ENCODE peak calls at places on chromosomes 3 and 15, in eight cellular contexts. One of them, this sample, is unnamed.

GRCh38 chr3:78732471-78732870 is 1035.3 kb downstream of the ROBO1 start:
- DNase-seq in suprapubic skin: no peak
- DNase-seq in right cardiac atrium: no peak
- DNase-seq in mesendoderm: no peak
- DNase-seq in A549: no peak
- DNase-seq in endodermal cell: no peak
- DNase-seq in small intestine: no peak
- DNase-seq in PC-9: no peak
- DNase-seq in this sample: no peak

GRCh38 chr15:47409601-47410000 is 307.7 kb upstream of the SEMA6D start:
- DNase-seq in mesendoderm: peak; percentile 36
- DNase-seq in endodermal cell: no peak
- DNase-seq in suprapubic skin: no peak
- DNase-seq in A549: no peak
- DNase-seq in small intestine: no peak
- DNase-seq in right cardiac atrium: no peak
- DNase-seq in PC-9: no peak
- DNase-seq in this sample: no peak

GRCh38 chr3:192372627-192373026 is 354.7 kb downstream of the FGF12 start:
- DNase-seq in suprapubic skin: no peak
- DNase-seq in endodermal cell: no peak
- DNase-seq in mesendoderm: no peak
- DNase-seq in right cardiac atrium: no peak
- DNase-seq in PC-9: no peak
- DNase-seq in A549: no peak
- DNase-seq in small intestine: no peak
- DNase-seq in this sample: no peak

GRCh38 chr15:25345943-25346342 is 92.9 kb downstream of the UBE3A start:
- DNase-seq in PC-9: no peak
- DNase-seq in mesendoderm: peak; percentile 70
- DNase-seq in A549: no peak
- DNase-seq in endodermal cell: peak; percentile 75
- DNase-seq in small intestine: no peak
- DNase-seq in suprapubic skin: no peak
- DNase-seq in right cardiac atrium: peak; percentile 32
- DNase-seq in this sample: no peak

GRCh38 chr3:101988591-101988990 is 139.3 kb downstream of the NFKBIZ start:
- DNase-seq in suprapubic skin: no peak
- DNase-seq in endodermal cell: no peak
- DNase-seq in A549: no peak
- DNase-seq in mesendoderm: no peak
- DNase-seq in small intestine: no peak
- DNase-seq in right cardiac atrium: no peak
- DNase-seq in PC-9: no peak
- DNase-seq in this sample: no peak

GRCh38 chr15:62060116-62060895 is at the start of gene VPS13C:
- DNase-seq in right cardiac atrium: peak; percentile 93
- DNase-seq in suprapubic skin: peak; percentile 94
- DNase-seq in PC-9: peak; percentile 94
- DNase-seq in mesendoderm: peak; percentile 97
- DNase-seq in A549: peak; percentile 94
- DNase-seq in endodermal cell: peak; percentile 97
- DNase-seq in small intestine: peak; percentile 95
- DNase-seq in this sample: no peak

GRCh38 chr15:70555713-70556112 is 207.6 kb downstream of the UACA start:
- DNase-seq in endodermal cell: peak; percentile 32
- DNase-seq in small intestine: no peak
- DNase-seq in PC-9: no peak
- DNase-seq in suprapubic skin: no peak
- DNase-seq in right cardiac atrium: no peak
- DNase-seq in A549: no peak
- DNase-seq in mesendoderm: no peak
- DNase-seq in this sample: no peak

GRCh38 chr3:182083112-182083511 is 371.4 kb downstream of the SOX2 start:
- DNase-seq in A549: peak; percentile 4
- DNase-seq in PC-9: no peak
- DNase-seq in small intestine: no peak
- DNase-seq in mesendoderm: no peak
- DNase-seq in endodermal cell: no peak
- DNase-seq in right cardiac atrium: no peak
- DNase-seq in suprapubic skin: no peak
- DNase-seq in this sample: no peak

GRCh38 chr3:172210355-172210754 is 171.0 kb downstream of the FNDC3B start:
- DNase-seq in suprapubic skin: no peak
- DNase-seq in mesendoderm: no peak
- DNase-seq in endodermal cell: no peak
- DNase-seq in right cardiac atrium: no peak
- DNase-seq in small intestine: no peak
- DNase-seq in A549: no peak
- DNase-seq in PC-9: no peak
- DNase-seq in this sample: no peak

GRCh38 chr15:96818861-96819260 is 488.4 kb downstream of the NR2F2 start:
- DNase-seq in endodermal cell: no peak
- DNase-seq in mesendoderm: no peak
- DNase-seq in small intestine: no peak
- DNase-seq in right cardiac atrium: no peak
- DNase-seq in PC-9: no peak
- DNase-seq in A549: no peak
- DNase-seq in suprapubic skin: no peak
- DNase-seq in this sample: no peak

GRCh38 chr15:50256188-50257041 is 9.1 kb downstream of the HDC start:
- DNase-seq in suprapubic skin: no peak
- DNase-seq in PC-9: peak; percentile 54
- DNase-seq in A549: no peak
- DNase-seq in mesendoderm: no peak
- DNase-seq in right cardiac atrium: no peak
- DNase-seq in small intestine: no peak
- DNase-seq in endodermal cell: no peak
- DNase-seq in this sample: no peak

GRCh38 chr3:36484386-36484785 is 104.1 kb downstream of the STAC start:
- DNase-seq in endodermal cell: no peak
- DNase-seq in suprapubic skin: no peak
- DNase-seq in mesendoderm: no peak
- DNase-seq in small intestine: no peak
- DNase-seq in PC-9: no peak
- DNase-seq in right cardiac atrium: no peak
- DNase-seq in A549: no peak
- DNase-seq in this sample: no peak

GRCh38 chr15:57156210-57156887 is 220.0 kb upstream of the CGNL1 start:
- DNase-seq in mesendoderm: no peak
- DNase-seq in A549: no peak
- DNase-seq in suprapubic skin: no peak
- DNase-seq in endodermal cell: no peak
- DNase-seq in small intestine: no peak
- DNase-seq in right cardiac atrium: no peak
- DNase-seq in PC-9: no peak
- DNase-seq in this sample: no peak

DNA sequence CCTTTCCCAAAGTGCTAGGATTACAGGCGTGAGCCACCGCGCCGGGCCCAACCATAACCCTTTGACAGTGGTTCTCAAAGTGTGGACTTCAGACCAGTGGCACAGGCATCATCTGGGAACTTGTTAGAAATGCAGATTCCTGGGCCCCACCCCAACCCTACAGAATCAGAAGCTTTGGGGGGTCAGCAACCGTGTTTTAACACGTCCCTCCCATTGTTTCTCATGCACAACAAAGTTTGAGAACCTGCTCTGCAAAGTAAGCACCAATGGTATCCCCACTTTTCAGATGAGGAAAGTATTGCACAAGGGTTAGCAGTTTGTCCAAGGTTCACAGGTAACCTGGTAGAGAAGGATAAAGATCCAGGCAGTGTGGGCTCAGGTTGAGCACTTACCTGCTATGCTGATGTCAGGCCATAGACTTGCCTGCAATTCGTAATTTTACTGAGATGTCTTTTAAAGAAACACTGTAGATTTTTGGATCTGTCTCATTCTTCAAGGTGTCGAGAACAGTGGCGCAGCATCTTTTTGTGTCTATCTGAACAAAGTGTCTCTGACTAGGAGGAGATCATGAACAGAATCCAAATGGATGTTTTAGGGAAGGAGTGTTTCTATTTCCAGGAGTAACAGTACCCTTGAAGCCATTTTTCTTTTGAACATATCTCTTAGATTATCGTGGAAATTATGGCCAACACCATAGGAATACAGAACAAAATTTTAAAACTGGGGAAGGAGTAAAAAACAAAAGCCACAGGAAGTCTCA is 2.5 kb downstream of the GXYLT2 start:
- DNase-seq in PC-9: no peak
- DNase-seq in small intestine: no peak
- DNase-seq in suprapubic skin: no peak
- DNase-seq in A549: no peak
- DNase-seq in endodermal cell: no peak
- DNase-seq in mesendoderm: no peak
- DNase-seq in right cardiac atrium: no peak
- DNase-seq in this sample: no peak
- H3K4me1 ChIP-seq in PC-9: peaks cover 39% of the 10 kb centered on the region
- H3K4me1 ChIP-seq in small intestine: no peaks in the 10 kb centered on the region
- H3K4me1 ChIP-seq in suprapubic skin: peaks cover 43% of the 10 kb centered on the region
- H3K4me1 ChIP-seq in A549: peaks cover 29% of the 10 kb centered on the region
- H3K4me1 ChIP-seq in endodermal cell: no peaks in the 10 kb centered on the region
- H3K4me1 ChIP-seq in mesendoderm: peaks cover 2% of the 10 kb centered on the region
- H3K4me1 ChIP-seq in right cardiac atrium: peaks cover 8% of the 10 kb centered on the region
- H3K4me1 ChIP-seq in this sample: peaks cover 50% of the 10 kb centered on the region

GRCh38 chr3:12371525-12372140 is 82.8 kb downstream of the PPARG start:
- DNase-seq in right cardiac atrium: peak; percentile 25
- DNase-seq in A549: no peak
- DNase-seq in endodermal cell: no peak
- DNase-seq in mesendoderm: no peak
- DNase-seq in PC-9: no peak
- DNase-seq in suprapubic skin: no peak
- DNase-seq in small intestine: no peak
- DNase-seq in this sample: no peak

GRCh38 chr3:12370758-12371157 is 81.9 kb downstream of the PPARG start:
- DNase-seq in mesendoderm: peak; percentile 47
- DNase-seq in PC-9: no peak
- DNase-seq in right cardiac atrium: no peak
- DNase-seq in small intestine: peak; percentile 66
- DNase-seq in A549: peak; percentile 23
- DNase-seq in endodermal cell: no peak
- DNase-seq in suprapubic skin: no peak
- DNase-seq in this sample: no peak

GRCh38 chr3:12369029-12369428 is 80.2 kb downstream of the PPARG start:
- DNase-seq in right cardiac atrium: no peak
- DNase-seq in endodermal cell: no peak
- DNase-seq in PC-9: no peak
- DNase-seq in small intestine: no peak
- DNase-seq in A549: no peak
- DNase-seq in suprapubic skin: no peak
- DNase-seq in mesendoderm: no peak
- DNase-seq in this sample: no peak

GRCh38 chr3:12367346-12367745 is 78.5 kb downstream of the PPARG start:
- DNase-seq in PC-9: no peak
- DNase-seq in right cardiac atrium: no peak
- DNase-seq in mesendoderm: no peak
- DNase-seq in suprapubic skin: no peak
- DNase-seq in endodermal cell: no peak
- DNase-seq in A549: no peak
- DNase-seq in small intestine: no peak
- DNase-seq in this sample: no peak

DNA sequence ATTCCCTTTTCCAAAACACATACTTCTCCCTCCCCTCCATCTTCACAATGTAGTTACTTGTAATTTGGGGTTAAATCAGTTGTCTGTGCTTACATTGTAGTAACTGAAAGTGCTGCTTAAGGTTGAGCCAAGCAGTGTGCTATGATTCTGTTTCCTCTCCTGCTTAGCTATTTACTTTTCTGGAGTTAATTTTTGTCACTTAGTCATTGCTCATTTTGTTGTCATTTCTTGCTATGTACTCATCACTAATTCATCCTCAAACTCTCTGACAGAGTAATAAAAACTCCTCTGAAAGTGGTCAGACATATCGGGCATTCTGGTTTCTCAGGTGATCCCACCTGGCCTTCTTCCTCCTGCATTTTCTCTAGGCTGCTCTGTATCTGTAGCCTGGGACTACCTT is 80.7 kb downstream of the PPARG start:
- DNase-seq in A549: no peak
- DNase-seq in right cardiac atrium: no peak
- DNase-seq in endodermal cell: no peak
- DNase-seq in small intestine: no peak
- DNase-seq in mesendoderm: no peak
- DNase-seq in suprapubic skin: no peak
- DNase-seq in PC-9: no peak
- DNase-seq in this sample: no peak
- H3K27ac ChIP-seq in A549: no peak overlapping the region
- H3K27ac ChIP-seq in right cardiac atrium: peak overlapping the region; percentile 50
- H3K27ac ChIP-seq in endodermal cell: no peak overlapping the region
- H3K27ac ChIP-seq in small intestine: no peak overlapping the region
- H3K27ac ChIP-seq in mesendoderm: no peak overlapping the region
- H3K27ac ChIP-seq in suprapubic skin: no peak overlapping the region
- H3K27ac ChIP-seq in PC-9: peak overlapping the region; percentile 25
- H3K27ac ChIP-seq in this sample: no peak overlapping the region

DNA sequence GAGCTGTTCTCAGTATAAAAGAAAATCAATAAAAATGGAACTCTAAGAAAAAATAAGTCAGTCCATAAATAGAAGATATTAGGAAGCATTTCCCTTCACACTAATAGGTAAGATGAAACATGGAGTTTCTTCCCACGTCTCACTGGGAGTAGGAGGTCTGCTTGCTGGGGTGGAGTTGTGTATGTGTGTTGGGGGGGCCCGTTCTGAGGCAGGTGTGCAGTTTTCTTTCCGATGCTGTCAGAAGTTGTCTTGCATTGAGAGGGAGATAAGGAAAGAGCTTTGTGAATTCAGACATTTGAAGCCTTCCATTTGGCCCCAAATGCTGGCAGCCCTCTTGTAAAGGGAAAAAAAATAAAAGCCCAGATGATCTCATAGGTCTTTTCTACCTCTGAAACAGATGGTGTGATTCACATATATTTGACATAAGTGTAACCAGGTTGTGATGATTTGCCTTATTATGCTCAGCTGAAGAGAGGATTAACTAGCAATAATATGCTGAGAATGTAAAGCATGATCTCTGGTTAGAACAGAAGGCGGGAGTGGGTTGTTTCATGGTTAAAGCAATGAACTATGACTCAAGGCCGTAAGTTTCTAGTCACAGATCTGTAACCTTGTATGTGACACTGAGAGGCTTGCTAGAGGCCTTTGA is 8.8 kb downstream of the RASGRP1 start:
- DNase-seq in PC-9: no peak
- DNase-seq in suprapubic skin: no peak
- DNase-seq in small intestine: no peak
- DNase-seq in mesendoderm: no peak
- DNase-seq in endodermal cell: no peak
- DNase-seq in right cardiac atrium: no peak
- DNase-seq in A549: no peak
- DNase-seq in this sample: no peak
- H3K4me1 ChIP-seq in PC-9: no peaks in the 10 kb centered on the region
- H3K4me1 ChIP-seq in suprapubic skin: no peaks in the 10 kb centered on the region
- H3K4me1 ChIP-seq in small intestine: peaks cover 6% of the 10 kb centered on the region
- H3K4me1 ChIP-seq in mesendoderm: peaks cover 5% of the 10 kb centered on the region
- H3K4me1 ChIP-seq in endodermal cell: peaks cover 33% of the 10 kb centered on the region
- H3K4me1 ChIP-seq in right cardiac atrium: no peaks in the 10 kb centered on the region
- H3K4me1 ChIP-seq in A549: no peaks in the 10 kb centered on the region
- H3K4me1 ChIP-seq in this sample: peaks cover 6% of the 10 kb centered on the region

DNA sequence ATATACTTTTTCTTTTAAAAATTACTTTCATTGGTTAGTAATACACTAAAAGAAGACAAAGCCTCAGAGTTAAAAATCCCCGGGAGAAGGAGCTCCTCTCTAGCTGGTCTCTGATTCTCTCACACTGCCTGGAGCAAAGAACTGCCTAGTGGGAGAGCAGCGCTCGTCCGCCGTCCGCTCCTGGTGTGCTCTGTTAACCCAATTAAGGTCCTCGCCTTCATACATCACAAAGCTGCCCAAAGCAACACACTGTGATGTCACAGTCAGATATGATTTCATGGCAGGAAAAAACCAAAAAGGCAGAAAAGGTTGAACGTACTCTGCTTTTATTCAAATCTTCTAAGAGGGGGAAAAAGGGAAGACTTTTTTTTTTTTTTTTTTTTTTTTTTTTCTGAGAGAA is 114.9 kb downstream of the TIGIT start:
- DNase-seq in mesendoderm: peak; percentile 39
- DNase-seq in PC-9: no peak
- DNase-seq in A549: no peak
- DNase-seq in right cardiac atrium: peak; percentile 16
- DNase-seq in endodermal cell: no peak
- DNase-seq in small intestine: no peak
- DNase-seq in suprapubic skin: no peak
- DNase-seq in this sample: no peak
- H3K27ac ChIP-seq in mesendoderm: no peak overlapping the region
- H3K27ac ChIP-seq in PC-9: no peak overlapping the region
- H3K27ac ChIP-seq in A549: no peak overlapping the region
- H3K27ac ChIP-seq in right cardiac atrium: no peak overlapping the region
- H3K27ac ChIP-seq in endodermal cell: peak overlapping the region; percentile 82
- H3K27ac ChIP-seq in small intestine: no peak overlapping the region
- H3K27ac ChIP-seq in suprapubic skin: peak overlapping the region; percentile 20
- H3K27ac ChIP-seq in this sample: no peak overlapping the region